ENCODE peak calls at places on chromosome 9, in eight cellular contexts. B is uterus, Y is fibroblast of lung, O is choroid plexus epithelial cell, I is D721Med, Q is fibroblast of the aortic adventitia, T is endothelial cell, S is fibroblast of mammary gland. X is an unnamed sample.

GRCh38 chr9:113462781-113463286 is 693 bp upstream of the RGS3 start:
- DNase-seq in S (no peak), T (no peak), O (no peak), Q (no peak), Y (no peak), I (no peak), B (no peak), X (no peak)

GRCh38 chr9:99778308-99778707 is 43.4 kb upstream of the NR4A3 start:
- DNase-seq in T (no peak), Q (peak), O (peak), S (peak), I (no peak), Y (peak), B (no peak), X (peak)

GRCh38 chr9:17018001-17018491 is 116.8 kb upstream of the CNTLN start:
- DNase-seq in Q (peak), S (peak), O (peak), I (no peak), Y (peak), T (no peak), B (no peak), X (peak)

GRCh38 chr9:7094052-7094451 is 336.3 kb downstream of the KDM4C start:
- DNase-seq in B (no peak), O (peak), T (peak), S (peak), Y (no peak), I (no peak), Q (peak), X (no peak)

GRCh38 chr9:124465736-124466135 is 15.5 kb downstream of the ADGRD2 start:
- DNase-seq in Y (no peak), O (no peak), T (no peak), S (no peak), B (no peak), I (no peak), Q (no peak), X (no peak)

GRCh38 chr9:8858250-8859161 is 1058.9 kb upstream of the DMAC1 start:
- DNase-seq in B (peak), Y (no peak), I (no peak), O (no peak), Q (no peak), T (peak), S (no peak), X (no peak)

GRCh38 chr9:87886210-87887150 is 3.8 kb downstream of the SPATA31E1 start:
- DNase-seq in Q (no peak), S (no peak), B (no peak), O (no peak), Y (no peak), T (no peak), I (no peak), X (no peak)

GRCh38 chr9:14314929-14315753 is 1.2 kb upstream of the NFIB start:
- DNase-seq in T (peak), Y (peak), O (peak), Q (peak), B (peak), I (no peak), S (peak), X (no peak)

GRCh38 chr9:135343733-135344522 is 135.7 kb upstream of the PPP1R26 start:
- DNase-seq in Y (peak), Q (peak), S (peak), O (peak), I (peak), B (peak), T (peak), X (no peak)

GRCh38 chr9:126532489-126532888 is 81.2 kb upstream of the LMX1B start:
- DNase-seq in Y (no peak), Q (no peak), S (no peak), B (no peak), O (no peak), T (no peak), I (no peak), X (no peak)

GRCh38 chr9:4640027-4640426 is 22.1 kb upstream of the PLPP6 start:
- DNase-seq in T (peak), S (peak), B (no peak), Y (peak), O (peak), Q (peak), I (no peak), X (no peak)

GRCh38 chr9:90546200-90546599 is 96.4 kb downstream of the DIRAS2 start:
- DNase-seq in I (no peak), B (peak), O (peak), Y (peak), Q (peak), T (no peak), S (peak), X (peak)

GRCh38 chr9:90540734-90541133 is 101.9 kb downstream of the DIRAS2 start:
- DNase-seq in I (no peak), O (no peak), Y (no peak), Q (no peak), B (no peak), T (no peak), S (no peak), X (no peak)

GRCh38 chr9:90547896-90548295 is 94.7 kb downstream of the DIRAS2 start:
- DNase-seq in S (no peak), B (no peak), O (peak), Q (no peak), Y (no peak), I (no peak), T (no peak), X (no peak)

GRCh38 chr9:90539266-90539665 is 103.4 kb downstream of the DIRAS2 start:
- DNase-seq in Q (no peak), T (no peak), I (no peak), O (no peak), S (no peak), Y (no peak), B (no peak), X (no peak)

GRCh38 chr9:90544488-90544887 is 98.1 kb downstream of the DIRAS2 start:
- DNase-seq in O (no peak), Q (no peak), Y (no peak), I (no peak), B (no peak), T (no peak), S (no peak), X (no peak)
- TF ChIP-seq CTCF in O (no peak), Q (no peak), Y (no peak), I (no peak), B (no peak), T (no peak), S (no peak), X (no peak)

DNA sequence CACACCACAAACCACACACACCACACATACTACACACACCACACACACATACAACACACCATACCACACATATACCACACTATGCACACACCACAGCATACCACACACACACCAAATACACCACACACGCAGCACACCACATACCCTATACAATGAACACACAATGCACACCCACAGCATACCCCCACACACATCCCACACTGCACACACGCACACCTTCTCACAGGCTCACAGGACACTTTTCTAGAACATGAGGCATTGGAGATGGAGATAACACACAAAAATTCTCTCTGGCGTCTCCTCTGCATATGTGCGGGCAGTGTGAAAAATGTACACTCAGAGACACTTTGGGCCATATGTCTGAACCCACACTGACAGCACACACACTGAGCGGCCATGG is 278.1 kb downstream of the GADD45G start:
- DNase-seq in T (no peak), Y (no peak), B (no peak), I (no peak), S (no peak), O (no peak), Q (no peak), X (no peak)
- TF ChIP-seq CTCF in T (no peak), Y (no peak), B (no peak), I (no peak), S (no peak), O (no peak), Q (no peak), X (no peak)

DNA sequence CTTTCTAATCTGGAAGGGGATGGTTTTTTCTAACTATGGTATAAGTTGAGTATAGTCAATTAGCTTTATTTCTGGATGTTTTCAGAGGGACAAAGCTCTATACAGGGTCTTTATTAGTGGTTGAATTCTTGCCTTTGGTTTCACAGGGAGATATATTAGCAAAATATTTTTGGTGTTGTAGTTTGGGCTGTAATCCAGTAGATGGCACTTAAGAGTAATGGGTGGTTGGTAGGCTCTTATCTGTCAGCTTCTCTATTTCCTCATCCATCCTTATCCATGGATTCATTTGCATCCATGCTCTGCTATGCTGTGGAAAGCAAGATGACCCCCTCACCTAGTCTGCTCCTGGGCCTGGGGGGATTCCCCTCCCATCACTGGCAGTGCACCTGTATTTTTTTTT is 363.6 kb upstream of the CYLC2 start:
- DNase-seq in S (peak), Q (no peak), I (no peak), B (no peak), O (peak), T (no peak), Y (no peak), X (no peak)
- TF ChIP-seq CTCF in S (peak), Q (no peak), I (peak), B (no peak), O (peak), T (peak), Y (no peak), X (peak)

DNA sequence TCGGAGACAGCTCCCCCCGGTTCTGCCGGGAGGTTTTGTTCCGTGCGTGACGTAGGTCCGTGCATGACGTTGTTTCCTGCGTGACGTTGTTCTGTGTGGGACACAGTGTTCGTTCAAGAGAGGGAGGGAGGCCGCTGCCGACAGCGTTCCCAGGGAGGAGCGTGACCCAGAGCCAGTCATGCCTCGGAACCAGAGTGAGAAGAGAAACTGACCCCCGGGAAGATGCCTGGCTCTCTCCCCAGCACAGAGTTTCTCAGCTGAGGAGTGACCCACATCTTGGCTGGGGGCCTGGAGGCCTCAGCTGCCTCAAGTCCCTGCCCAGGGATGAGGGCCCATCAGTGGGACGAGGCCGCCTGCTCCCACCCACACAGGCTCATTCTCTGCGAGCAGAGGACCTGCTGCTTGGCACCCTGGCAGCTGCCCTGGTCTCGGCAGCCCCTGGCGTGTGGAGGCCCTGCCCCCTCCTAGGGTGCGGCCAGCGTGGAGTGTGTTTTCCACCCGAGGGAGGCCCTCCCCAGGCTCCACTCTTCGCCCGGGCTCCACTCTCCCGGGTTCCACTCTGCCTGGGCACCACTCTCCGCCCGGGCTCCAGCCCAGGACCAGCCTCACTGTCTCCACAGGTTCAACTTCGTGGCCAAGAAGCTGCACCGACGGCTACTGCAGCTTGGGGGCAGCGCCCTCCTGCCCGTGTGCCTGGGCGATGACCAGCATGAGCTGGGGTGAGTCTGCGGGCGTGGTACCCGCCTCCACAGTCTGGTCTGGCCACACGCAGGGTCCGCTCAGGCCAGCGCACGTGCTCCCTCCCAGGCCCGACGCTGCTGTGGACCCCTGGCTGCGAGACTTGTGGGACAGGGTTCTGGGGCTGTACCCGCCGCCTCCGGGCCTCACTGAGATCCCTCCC is 7.9 kb downstream of the NDOR1 start:
- DNase-seq in B (no peak), I (no peak), Q (no peak), O (no peak), S (peak), T (no peak), Y (no peak), X (no peak)
- TF ChIP-seq CTCF in B (no peak), I (no peak), Q (no peak), O (peak), S (no peak), T (no peak), Y (no peak), X (peak)

GRCh38 chr9:86854898-86855523 is 92.3 kb downstream of the GAS1 start:
- DNase-seq in Y (peak), Q (peak), T (peak), I (no peak), S (peak), O (peak), B (peak), X (peak)
- TF ChIP-seq CTCF in Y (no peak), Q (no peak), T (no peak), I (no peak), S (no peak), O (no peak), B (no peak), X (no peak)

GRCh38 chr9:111691686-111692329 is 30.4 kb downstream of the GNG10 start:
- DNase-seq in I (no peak), Y (peak), O (peak), Q (peak), T (no peak), S (peak), B (no peak), X (peak)
- TF ChIP-seq CTCF in I (peak), Y (peak), O (peak), Q (peak), T (no peak), S (peak), B (no peak), X (peak)

DNA sequence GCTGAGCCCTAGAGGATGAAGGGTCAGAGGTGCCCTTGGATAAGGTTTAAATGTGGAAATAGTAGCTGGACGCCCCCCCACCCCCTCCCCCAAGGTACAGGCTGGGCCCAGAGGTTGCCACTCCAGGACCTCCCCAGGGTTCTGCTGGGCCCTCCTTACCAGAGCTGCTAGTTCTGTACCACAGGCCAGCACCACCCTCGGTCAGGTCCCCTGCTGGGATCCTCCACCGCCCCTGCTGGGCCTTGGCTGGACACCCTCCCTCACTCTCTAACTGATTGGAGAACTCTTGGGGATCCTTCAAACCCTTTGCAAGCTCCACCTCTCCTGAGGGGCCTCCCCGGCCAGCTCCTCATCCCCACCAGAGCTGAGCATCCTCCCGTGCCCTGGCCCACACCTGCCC is 34.9 kb downstream of the PTGES start:
- DNase-seq in T (no peak), S (no peak), B (no peak), Y (no peak), Q (no peak), I (no peak), O (no peak), X (no peak)
- TF ChIP-seq CTCF in T (no peak), S (no peak), B (no peak), Y (no peak), Q (no peak), I (no peak), O (no peak), X (no peak)

GRCh38 chr9:110206388-110206787 is 1.6 kb downstream of the C9orf152 start:
- DNase-seq in I (no peak), S (no peak), T (no peak), Q (no peak), O (no peak), B (no peak), Y (no peak), X (no peak)
- TF ChIP-seq CTCF in I (no peak), S (no peak), T (no peak), Q (no peak), O (no peak), B (no peak), Y (no peak), X (no peak)

X was measured in HFFc6.